ENCODE peak calls at places on chromosomes 11 and 22, in four cellular contexts. N is GM03348, Z is neuronal stem cell, H is right cardiac atrium. T is an unnamed sample.

GRCh38 chr11:65918211-65919150 is at the start of gene C11orf68:
- DNase-seq in N (no peak), Z (no peak), H (no peak), T (no peak)

GRCh38 chr11:11937957-11938356 is 70.5 kb downstream of the DKK3 start:
- DNase-seq in N (no peak), Z (no peak), H (no peak), T (no peak)

GRCh38 chr11:118820412-118821357 is 29.7 kb upstream of the DDX6 start:
- DNase-seq in N (peak), Z (no peak), H (peak), T (no peak)

GRCh38 chr11:58770627-58771457 is 39.1 kb upstream of the GLYAT start:
- DNase-seq in N (peak), Z (no peak), H (no peak), T (peak)

GRCh38 chr11:9601041-9601875 is 27.8 kb downstream of the WEE1 start:
- DNase-seq in N (peak), Z (no peak), H (no peak), T (peak)

GRCh38 chr11:34149786-34150185 is 44.4 kb downstream of the NAT10 start:
- DNase-seq in N (peak), Z (no peak), H (no peak), T (no peak)

GRCh38 chr11:986270-986951 is 50.1 kb downstream of the MUC6 start:
- DNase-seq in N (no peak), Z (no peak), H (peak), T (no peak)

GRCh38 chr11:45089251-45089650 is 57.2 kb upstream of the PRDM11 start:
- DNase-seq in N (peak), Z (no peak), H (peak), T (peak)

GRCh38 chr11:18010977-18011586 is 1.8 kb downstream of the SERGEF start:
- DNase-seq in N (no peak), Z (no peak), H (no peak), T (no peak)

GRCh38 chr11:88266157-88266556 is 71.4 kb downstream of the CTSC start:
- DNase-seq in N (no peak), Z (no peak), H (no peak), T (no peak)

GRCh38 chr11:128294685-128295079 is 292.7 kb downstream of the ETS1 start:
- DNase-seq in N (peak), Z (no peak), H (no peak), T (no peak)

GRCh38 chr22:21762712-21763581 is 27.4 kb upstream of the YPEL1 start:
- DNase-seq in N (no peak), Z (no peak), H (no peak), T (no peak)

GRCh38 chr11:1442163-1442562 is 44.4 kb downstream of the MOB2 start:
- DNase-seq in N (peak), Z (no peak), H (no peak), T (no peak)

GRCh38 chr22:25447067-25447688 is 117.3 kb upstream of the GRK3 start:
- DNase-seq in N (no peak), Z (no peak), H (no peak), T (no peak)

GRCh38 chr22:41330169-41330568 is 28.8 kb downstream of the ZC3H7B start:
- DNase-seq in N (no peak), Z (no peak), H (no peak), T (no peak)

GRCh38 chr11:72358461-72359405 is 75.6 kb downstream of the CLPB start:
- DNase-seq in N (no peak), Z (no peak), H (no peak), T (no peak)

GRCh38 chr22:38176170-38176741 is 5.4 kb downstream of the PLA2G6 start:
- DNase-seq in N (peak), Z (no peak), H (peak), T (no peak)

GRCh38 chr11:28965824-28966223 is 857.6 kb downstream of the METTL15 start:
- DNase-seq in N (no peak), Z (no peak), H (no peak), T (no peak)

GRCh38 chr11:105458071-105458470 is 151.8 kb upstream of the GRIA4 start:
- DNase-seq in N (no peak), Z (no peak), H (no peak), T (no peak)

GRCh38 chr11:76734456-76735217 is 48.5 kb upstream of the TSKU start:
- DNase-seq in N (no peak), Z (no peak), H (no peak), T (no peak)

GRCh38 chr22:42643632-42644421 is 3.4 kb upstream of the ATP5MGL start:
- DNase-seq in N (no peak), Z (no peak), H (peak), T (no peak)

GRCh38 chr11:25065711-25066110 is 568.9 kb downstream of the LUZP2 start:
- DNase-seq in N (no peak), Z (no peak), H (no peak), T (peak)

GRCh38 chr22:40276877-40277823 is 69.2 kb upstream of the ADSL start:
- DNase-seq in N (peak), Z (no peak), H (peak), T (no peak)

GRCh38 chr11:1650034-1650917 is 20.7 kb downstream of the KRTAP5-5 start:
- DNase-seq in N (no peak), Z (no peak), H (no peak), T (peak)

GRCh38 chr22:41517172-41518047 is 26.9 kb downstream of the POLR3H start:
- DNase-seq in N (peak), Z (peak), H (peak), T (peak)

GRCh38 chr11:95068549-95068948 is 1.8 kb downstream of the SRSF8 start:
- DNase-seq in N (peak), Z (peak), H (peak), T (peak)

GRCh38 chr11:10379433-10379832 is 74.6 kb downstream of the ADM start:
- DNase-seq in N (peak), Z (no peak), H (no peak), T (peak)

GRCh38 chr11:111299111-111300026 is 1.0 kb downstream of the POU2AF3 start:
- DNase-seq in N (peak), Z (peak), H (peak), T (no peak)

GRCh38 chr11:65383778-65384177 is 1.3 kb upstream of the SLC25A45 start:
- DNase-seq in N (no peak), Z (no peak), H (no peak), T (no peak)

GRCh38 chr22:18110194-18110943 is at the start of gene TUBA8:
- DNase-seq in N (peak), Z (peak), H (peak), T (peak)

GRCh38 chr11:69504576-69505420 is 23.3 kb downstream of the LINC01488 start:
- DNase-seq in N (no peak), Z (no peak), H (no peak), T (no peak)

GRCh38 chr11:117438371-117439000 is 110.8 kb downstream of the CEP164 start:
- DNase-seq in N (no peak), Z (no peak), H (no peak), T (peak)

GRCh38 chr22:32794449-32795213 is 6.9 kb upstream of the TIMP3 start:
- DNase-seq in N (no peak), Z (no peak), H (no peak), T (no peak)

GRCh38 chr11:80773919-80774318 is 1333.1 kb upstream of the TENM4 start:
- DNase-seq in N (no peak), Z (no peak), H (no peak), T (no peak)

GRCh38 chr11:21411114-21411513 is 741.7 kb downstream of the NELL1 start:
- DNase-seq in N (no peak), Z (no peak), H (no peak), T (peak)

GRCh38 chr11:27694992-27695391 is 5.3 kb downstream of the BDNF start:
- DNase-seq in N (no peak), Z (no peak), H (no peak), T (no peak)

GRCh38 chr11:67371549-67372231 is 1.7 kb downstream of the CLCF1 start:
- DNase-seq in N (peak), Z (no peak), H (peak), T (no peak)

GRCh38 chr11:133693110-133693509 is 152.2 kb downstream of the SPATA19 start:
- DNase-seq in N (no peak), Z (no peak), H (no peak), T (no peak)

T was measured in foreskin keratinocyte.